ENCODE peak calls at places on chromosomes 12 and 14, in four cellular contexts. E, Q, B and L are unnamed samples.

GRCh38 chr12:46390881-46391280 is 18.3 kb upstream of the SLC38A2 start:
- DNase-seq in E (no peak), Q (no peak), B (no peak), L (no peak)

GRCh38 chr12:6284273-6284672 is 26.2 kb upstream of the PLEKHG6 start:
- DNase-seq in E (no peak), Q (no peak), B (no peak), L (no peak)

GRCh38 chr14:100715332-100715731 is 11.4 kb upstream of the DLK1 start:
- DNase-seq in E (peak; percentile 39), Q (no peak), B (no peak), L (no peak)

GRCh38 chr12:42696424-42697149 is 107.0 kb upstream of the PRICKLE1 start:
- DNase-seq in E (no peak), Q (peak; percentile 81), B (no peak), L (peak; percentile 84)

GRCh38 chr12:110546339-110546738 is 36.8 kb downstream of the PPTC7 start:
- DNase-seq in E (no peak), Q (no peak), B (no peak), L (no peak)

GRCh38 chr14:101062065-101062450 is 158.5 kb upstream of the RTL1 start:
- DNase-seq in E (no peak), Q (no peak), B (no peak), L (peak; percentile 50)

GRCh38 chr12:52527121-52527800 is 7.1 kb upstream of the KRT5 start:
- DNase-seq in E (no peak), Q (no peak), B (no peak), L (no peak)

GRCh38 chr14:102507026-102507860 is 2.3 kb downstream of the ANKRD9 start:
- DNase-seq in E (peak; percentile 60), Q (no peak), B (no peak), L (no peak)

GRCh38 chr14:35409595-35409994 is 5.0 kb upstream of the NFKBIA start:
- DNase-seq in E (no peak), Q (no peak), B (no peak), L (no peak)

GRCh38 chr12:31431721-31432120 is 105.8 kb upstream of the SINHCAF start:
- DNase-seq in E (no peak), Q (no peak), B (no peak), L (no peak)

GRCh38 chr14:92625213-92625612 is 111.6 kb downstream of the RIN3 start:
- DNase-seq in E (no peak), Q (no peak), B (no peak), L (no peak)

GRCh38 chr12:1515428-1515827 is 79.0 kb downstream of the FBXL14 start:
- DNase-seq in E (no peak), Q (no peak), B (no peak), L (no peak)

GRCh38 chr12:66312189-66312588 is 9.9 kb downstream of the HELB start:
- DNase-seq in E (no peak), Q (no peak), B (no peak), L (no peak)

GRCh38 chr14:24251880-24252288 is 9.5 kb upstream of the TINF2 start:
- DNase-seq in E (no peak), Q (no peak), B (no peak), L (no peak)

GRCh38 chr14:90781344-90781761 is 34.9 kb downstream of the TTC7B start:
- DNase-seq in E (no peak), Q (no peak), B (no peak), L (no peak)

GRCh38 chr12:109304485-109304884 is 4.6 kb downstream of the FOXN4 start:
- DNase-seq in E (no peak), Q (no peak), B (no peak), L (no peak)

GRCh38 chr12:22573181-22573580 is 28.8 kb upstream of the C2CD5 start:
- DNase-seq in E (no peak), Q (no peak), B (no peak), L (no peak)

GRCh38 chr14:57492859-57493258 is 798 bp downstream of the CCDC198 start:
- DNase-seq in E (no peak), Q (no peak), B (no peak), L (no peak)

GRCh38 chr12:204261-204678 is 9.7 kb downstream of the SLC6A12 start:
- DNase-seq in E (no peak), Q (no peak), B (no peak), L (no peak)

GRCh38 chr14:53715390-53715730 is 241.3 kb downstream of the BMP4 start:
- DNase-seq in E (no peak), Q (no peak), B (no peak), L (no peak)

GRCh38 chr14:32047791-32048190 is 29.3 kb upstream of the ARHGAP5 start:
- DNase-seq in E (no peak), Q (no peak), B (no peak), L (no peak)

GRCh38 chr12:98737327-98737722 is 92.2 kb downstream of the APAF1 start:
- DNase-seq in E (no peak), Q (no peak), B (no peak), L (no peak)

GRCh38 chr12:99383258-99383657 is 264.3 kb upstream of the GARIN6 start:
- DNase-seq in E (no peak), Q (no peak), B (no peak), L (no peak)

GRCh38 chr12:40093512-40093911 is 12.4 kb downstream of the SLC2A13 start:
- DNase-seq in E (no peak), Q (no peak), B (no peak), L (no peak)

GRCh38 chr14:97298331-97298730 is 501.1 kb downstream of the VRK1 start:
- DNase-seq in E (no peak), Q (no peak), B (no peak), L (no peak)

GRCh38 chr14:74865156-74865555 is 10.8 kb downstream of the PROX2 start:
- DNase-seq in E (no peak), Q (no peak), B (no peak), L (no peak)

GRCh38 chr12:89547116-89547515 is 21.3 kb upstream of the POC1B start:
- DNase-seq in E (no peak), Q (no peak), B (no peak), L (no peak)

GRCh38 chr12:77116277-77116676 is 50.9 kb upstream of the E2F7 start:
- DNase-seq in E (no peak), Q (no peak), B (no peak), L (no peak)

GRCh38 chr14:36655571-36655962 is 6.1 kb upstream of the PAX9 start:
- DNase-seq in E (no peak), Q (no peak), B (no peak), L (no peak)

GRCh38 chr12:124559182-124560017 is 8.0 kb downstream of the NCOR2 start:
- DNase-seq in E (no peak), Q (no peak), B (no peak), L (no peak)

GRCh38 chr12:48004941-48005749 is 869 bp upstream of the COL2A1 start:
- DNase-seq in E (no peak), Q (no peak), B (no peak), L (no peak)

GRCh38 chr12:111823891-111824290 is 18.1 kb upstream of the MAPKAPK5 start:
- DNase-seq in E (no peak), Q (no peak), B (no peak), L (no peak)

GRCh38 chr12:67647251-67647546 is 1.3 kb upstream of the DYRK2 start:
- DNase-seq in E (no peak), Q (peak; percentile 36), B (no peak), L (no peak)

GRCh38 chr12:132182711-132183365 is 38.6 kb downstream of the NOC4L start:
- DNase-seq in E (no peak), Q (no peak), B (no peak), L (peak; percentile 11)

GRCh38 chr12:111434680-111435338 is 29.1 kb downstream of the SH2B3 start:
- DNase-seq in E (peak; percentile 38), Q (peak; percentile 84), B (no peak), L (peak; percentile 87)